ENCODE peak calls at places on chromosomes 5 and 9, in seven cellular contexts. Z is EL, D is adipocyte, R is amygdala, S is NCI-H2029, V is astrocyte, I is NAMALWA. P is an unnamed sample.

GRCh38 chr9:211557-211956 is 3.1 kb upstream of the DOCK8 start:
- DNase-seq in Z (no peak), D (peak; percentile 7), R (no peak), S (no peak), V (no peak), I (no peak), P (no peak)

GRCh38 chr9:126861707-126862460 is 1.4 kb downstream of the ZBTB34 start:
- DNase-seq in Z (peak; percentile 33), D (peak; percentile 89), R (no peak), S (no peak), V (no peak), I (peak; percentile 55), P (peak; percentile 53)

GRCh38 chr5:45609661-45610060 is 86.5 kb downstream of the HCN1 start:
- DNase-seq in Z (no peak), D (no peak), R (no peak), S (no peak), V (no peak), I (no peak), P (no peak)

GRCh38 chr5:4042311-4042710 is 446.7 kb downstream of the IRX1 start:
- DNase-seq in Z (no peak), D (no peak), R (no peak), S (no peak), V (no peak), I (peak; percentile 21), P (no peak)

GRCh38 chr5:4627887-4628286 is 512.2 kb upstream of the ADAMTS16 start:
- DNase-seq in Z (no peak), D (no peak), R (no peak), S (no peak), V (no peak), I (peak; percentile 97), P (no peak)

GRCh38 chr9:90960941-90961340 is 159.3 kb downstream of the SYK start:
- DNase-seq in Z (no peak), D (peak; percentile 70), R (no peak), S (no peak), V (no peak), I (no peak), P (peak; percentile 34)

GRCh38 chr5:10563132-10563939 is 534 bp upstream of the ANKRD33B start:
- DNase-seq in Z (peak; percentile 61), D (peak; percentile 83), R (no peak), S (no peak), V (no peak), I (no peak), P (no peak)

GRCh38 chr5:61280766-61281427 is 51.2 kb upstream of the ZSWIM6 start:
- DNase-seq in Z (peak; percentile 30), D (no peak), R (no peak), S (peak; percentile 80), V (no peak), I (peak; percentile 8), P (no peak)

GRCh38 chr9:26870292-26870691 is 22.3 kb downstream of the CAAP1 start:
- DNase-seq in Z (peak; percentile 38), D (no peak), R (no peak), S (no peak), V (peak; percentile 51), I (no peak), P (no peak)

GRCh38 chr5:130337179-130337888 is 433.1 kb downstream of the CHSY3 start:
- DNase-seq in Z (peak; percentile 56), D (peak; percentile 86), R (no peak), S (no peak), V (peak; percentile 79), I (no peak), P (peak; percentile 24)

GRCh38 chr5:126384985-126385384 is 38.2 kb upstream of the GRAMD2B start:
- DNase-seq in Z (peak; percentile 94), D (peak; percentile 65), R (no peak), S (no peak), V (peak; percentile 93), I (no peak), P (peak; percentile 89)

GRCh38 chr9:132268725-132269352 is 85.9 kb downstream of the SETX start:
- DNase-seq in Z (peak; percentile 61), D (peak; percentile 82), R (peak; percentile 37), S (peak; percentile 42), V (peak; percentile 23), I (peak; percentile 83), P (peak; percentile 61)

GRCh38 chr9:88605500-88606172 is 70.7 kb downstream of the NXNL2 start:
- DNase-seq in Z (no peak), D (peak; percentile 75), R (no peak), S (no peak), V (peak; percentile 32), I (no peak), P (peak; percentile 67)

GRCh38 chr9:110555971-110556370 is 23.6 kb downstream of the SVEP1 start:
- DNase-seq in Z (peak; percentile 87), D (peak; percentile 91), R (no peak), S (no peak), V (peak; percentile 88), I (no peak), P (peak; percentile 97)

GRCh38 chr9:100498592-100498991 is 25.6 kb downstream of the TMEFF1 start:
- DNase-seq in Z (peak; percentile 50), D (peak; percentile 16), R (no peak), S (no peak), V (peak; percentile 15), I (no peak), P (peak; percentile 29)

GRCh38 chr5:4250254-4250653 is 654.6 kb downstream of the IRX1 start:
- DNase-seq in Z (no peak), D (no peak), R (no peak), S (no peak), V (no peak), I (no peak), P (no peak)